ENCODE peak calls at places on chromosomes 12 and 14, in seven cellular contexts. One of them, this sample, is unnamed.

GRCh38 chr12:93497456-93497855 is 30.1 kb downstream of the MRPL42 start:
- DNase-seq in mesenchymal stem cell: no peak
- DNase-seq in neuronal stem cell: no peak
- DNase-seq in mesendoderm: no peak
- DNase-seq in H1: no peak
- DNase-seq in trophoblast cell: no peak
- DNase-seq in IMR-90: no peak
- DNase-seq in this sample: no peak

GRCh38 chr12:82817368-82817767 is 130.7 kb downstream of the TMTC2 start:
- DNase-seq in mesenchymal stem cell: no peak
- DNase-seq in neuronal stem cell: no peak
- DNase-seq in mesendoderm: no peak
- DNase-seq in H1: no peak
- DNase-seq in trophoblast cell: no peak
- DNase-seq in IMR-90: no peak
- DNase-seq in this sample: no peak

GRCh38 chr12:69688496-69689427 is 10.3 kb downstream of the BEST3 start:
- DNase-seq in mesenchymal stem cell: peak; percentile 95
- DNase-seq in neuronal stem cell: no peak
- DNase-seq in mesendoderm: peak; percentile 94
- DNase-seq in H1: peak; percentile 58
- DNase-seq in trophoblast cell: peak; percentile 91
- DNase-seq in IMR-90: peak; percentile 94
- DNase-seq in this sample: peak; percentile 91

GRCh38 chr12:69988601-69989194 is 163.7 kb downstream of the MYRFL start:
- DNase-seq in mesenchymal stem cell: peak; percentile 71
- DNase-seq in neuronal stem cell: no peak
- DNase-seq in mesendoderm: no peak
- DNase-seq in H1: no peak
- DNase-seq in trophoblast cell: peak; percentile 7
- DNase-seq in IMR-90: peak; percentile 65
- DNase-seq in this sample: no peak

GRCh38 chr12:9039397-9039977 is 50.1 kb downstream of the KLRG1 start:
- DNase-seq in mesenchymal stem cell: peak; percentile 64
- DNase-seq in neuronal stem cell: peak; percentile 26
- DNase-seq in mesendoderm: peak; percentile 58
- DNase-seq in H1: no peak
- DNase-seq in trophoblast cell: peak; percentile 89
- DNase-seq in IMR-90: peak; percentile 40
- DNase-seq in this sample: no peak

GRCh38 chr14:51644215-51644969 is 7.3 kb upstream of the FRMD6 start:
- DNase-seq in mesenchymal stem cell: peak; percentile 51
- DNase-seq in neuronal stem cell: no peak
- DNase-seq in mesendoderm: no peak
- DNase-seq in H1: no peak
- DNase-seq in trophoblast cell: no peak
- DNase-seq in IMR-90: peak; percentile 58
- DNase-seq in this sample: no peak

GRCh38 chr12:122023339-122024131 is 1.9 kb downstream of the BCL7A start:
- DNase-seq in mesenchymal stem cell: peak; percentile 75
- DNase-seq in neuronal stem cell: no peak
- DNase-seq in mesendoderm: peak; percentile 35
- DNase-seq in H1: peak; percentile 57
- DNase-seq in trophoblast cell: no peak
- DNase-seq in IMR-90: peak; percentile 70
- DNase-seq in this sample: peak; percentile 68

GRCh38 chr12:55728932-55729591 is at the start of gene CD63:
- DNase-seq in mesenchymal stem cell: peak; percentile 91
- DNase-seq in neuronal stem cell: no peak
- DNase-seq in mesendoderm: peak; percentile 83
- DNase-seq in H1: peak; percentile 85
- DNase-seq in trophoblast cell: peak; percentile 85
- DNase-seq in IMR-90: peak; percentile 88
- DNase-seq in this sample: peak; percentile 84

GRCh38 chr14:69132513-69133181 is 20.3 kb downstream of the DCAF5 start:
- DNase-seq in mesenchymal stem cell: no peak
- DNase-seq in neuronal stem cell: no peak
- DNase-seq in mesendoderm: no peak
- DNase-seq in H1: no peak
- DNase-seq in trophoblast cell: no peak
- DNase-seq in IMR-90: no peak
- DNase-seq in this sample: no peak

GRCh38 chr14:76926521-76927251 is 100.5 kb downstream of the LRRC74A start:
- DNase-seq in mesenchymal stem cell: peak; percentile 74
- DNase-seq in neuronal stem cell: no peak
- DNase-seq in mesendoderm: no peak
- DNase-seq in H1: no peak
- DNase-seq in trophoblast cell: no peak
- DNase-seq in IMR-90: peak; percentile 58
- DNase-seq in this sample: no peak

GRCh38 chr14:95849761-95850160 is 26.9 kb upstream of the TUNAR start:
- DNase-seq in mesenchymal stem cell: no peak
- DNase-seq in neuronal stem cell: no peak
- DNase-seq in mesendoderm: peak; percentile 64
- DNase-seq in H1: no peak
- DNase-seq in trophoblast cell: no peak
- DNase-seq in IMR-90: no peak
- DNase-seq in this sample: no peak

GRCh38 chr12:26748741-26749431 is 84.1 kb downstream of the ITPR2 start:
- DNase-seq in mesenchymal stem cell: peak; percentile 41
- DNase-seq in neuronal stem cell: no peak
- DNase-seq in mesendoderm: peak; percentile 49
- DNase-seq in H1: no peak
- DNase-seq in trophoblast cell: no peak
- DNase-seq in IMR-90: peak; percentile 70
- DNase-seq in this sample: no peak

GRCh38 chr12:22543246-22544037 is 900 bp downstream of the C2CD5 start:
- DNase-seq in mesenchymal stem cell: no peak
- DNase-seq in neuronal stem cell: peak; percentile 27
- DNase-seq in mesendoderm: peak; percentile 38
- DNase-seq in H1: peak; percentile 53
- DNase-seq in trophoblast cell: peak; percentile 35
- DNase-seq in IMR-90: peak; percentile 8
- DNase-seq in this sample: peak; percentile 46

GRCh38 chr12:98137278-98137677 is 378.1 kb upstream of the TMPO start:
- DNase-seq in mesenchymal stem cell: no peak
- DNase-seq in neuronal stem cell: no peak
- DNase-seq in mesendoderm: no peak
- DNase-seq in H1: no peak
- DNase-seq in trophoblast cell: no peak
- DNase-seq in IMR-90: no peak
- DNase-seq in this sample: no peak

GRCh38 chr12:44930972-44931600 is 55.0 kb upstream of the NELL2 start:
- DNase-seq in mesenchymal stem cell: peak; percentile 59
- DNase-seq in neuronal stem cell: peak; percentile 58
- DNase-seq in mesendoderm: peak; percentile 60
- DNase-seq in H1: no peak
- DNase-seq in trophoblast cell: peak; percentile 96
- DNase-seq in IMR-90: peak; percentile 73
- DNase-seq in this sample: no peak

GRCh38 chr12:51907083-51907863 is at the start of gene ACVRL1:
- DNase-seq in mesenchymal stem cell: no peak
- DNase-seq in neuronal stem cell: no peak
- DNase-seq in mesendoderm: no peak
- DNase-seq in H1: no peak
- DNase-seq in trophoblast cell: peak; percentile 49
- DNase-seq in IMR-90: no peak
- DNase-seq in this sample: no peak

GRCh38 chr12:54138219-54138618 is 50.6 kb downstream of the SMUG1 start:
- DNase-seq in mesenchymal stem cell: no peak
- DNase-seq in neuronal stem cell: no peak
- DNase-seq in mesendoderm: no peak
- DNase-seq in H1: no peak
- DNase-seq in trophoblast cell: no peak
- DNase-seq in IMR-90: no peak
- DNase-seq in this sample: no peak

GRCh38 chr12:32126720-32127119 is 20.1 kb downstream of the BICD1 start:
- DNase-seq in mesenchymal stem cell: peak; percentile 72
- DNase-seq in neuronal stem cell: no peak
- DNase-seq in mesendoderm: no peak
- DNase-seq in H1: no peak
- DNase-seq in trophoblast cell: peak; percentile 80
- DNase-seq in IMR-90: peak; percentile 92
- DNase-seq in this sample: no peak

GRCh38 chr12:114689075-114689994 is 5.4 kb upstream of the TBX3 start:
- DNase-seq in mesenchymal stem cell: no peak
- DNase-seq in neuronal stem cell: no peak
- DNase-seq in mesendoderm: no peak
- DNase-seq in H1: no peak
- DNase-seq in trophoblast cell: no peak
- DNase-seq in IMR-90: no peak
- DNase-seq in this sample: no peak

GRCh38 chr12:114686421-114687268 is 2.7 kb upstream of the TBX3 start:
- DNase-seq in mesenchymal stem cell: no peak
- DNase-seq in neuronal stem cell: no peak
- DNase-seq in mesendoderm: peak; percentile 82
- DNase-seq in H1: no peak
- DNase-seq in trophoblast cell: no peak
- DNase-seq in IMR-90: no peak
- DNase-seq in this sample: peak; percentile 52

GRCh38 chr12:114688256-114688845 is 4.4 kb upstream of the TBX3 start:
- DNase-seq in mesenchymal stem cell: no peak
- DNase-seq in neuronal stem cell: no peak
- DNase-seq in mesendoderm: no peak
- DNase-seq in H1: no peak
- DNase-seq in trophoblast cell: no peak
- DNase-seq in IMR-90: no peak
- DNase-seq in this sample: peak; percentile 47

GRCh38 chr12:114687269-114687605 is 3.3 kb upstream of the TBX3 start:
- DNase-seq in mesenchymal stem cell: no peak
- DNase-seq in neuronal stem cell: no peak
- DNase-seq in mesendoderm: no peak
- DNase-seq in H1: peak; percentile 46
- DNase-seq in trophoblast cell: no peak
- DNase-seq in IMR-90: no peak
- DNase-seq in this sample: no peak

GRCh38 chr12:114687802-114688201 is 3.8 kb upstream of the TBX3 start:
- DNase-seq in mesenchymal stem cell: no peak
- DNase-seq in neuronal stem cell: no peak
- DNase-seq in mesendoderm: peak; percentile 68
- DNase-seq in H1: no peak
- DNase-seq in trophoblast cell: no peak
- DNase-seq in IMR-90: no peak
- DNase-seq in this sample: no peak
- H3K9ac ChIP-seq in mesenchymal stem cell: no peak overlapping the region
- H3K9ac ChIP-seq in neuronal stem cell: no peak overlapping the region
- H3K9ac ChIP-seq in mesendoderm: no peak overlapping the region
- H3K9ac ChIP-seq in H1: no peak overlapping the region
- H3K9ac ChIP-seq in trophoblast cell: peak overlapping the region; percentile 10
- H3K9ac ChIP-seq in IMR-90: peak overlapping the region; percentile 41
- H3K9ac ChIP-seq in this sample: no peak overlapping the region

GRCh38 chr12:46948936-46949555 is 123.2 kb upstream of the SLC38A4 start:
- DNase-seq in mesenchymal stem cell: no peak
- DNase-seq in neuronal stem cell: no peak
- DNase-seq in mesendoderm: no peak
- DNase-seq in H1: no peak
- DNase-seq in trophoblast cell: no peak
- DNase-seq in IMR-90: no peak
- DNase-seq in this sample: no peak

GRCh38 chr12:46952880-46953517 is 126.4 kb upstream of the PCED1B start:
- DNase-seq in mesenchymal stem cell: no peak
- DNase-seq in neuronal stem cell: no peak
- DNase-seq in mesendoderm: no peak
- DNase-seq in H1: no peak
- DNase-seq in trophoblast cell: no peak
- DNase-seq in IMR-90: no peak
- DNase-seq in this sample: no peak

GRCh38 chr12:46946137-46946536 is 120.3 kb upstream of the SLC38A4 start:
- DNase-seq in mesenchymal stem cell: peak; percentile 57
- DNase-seq in neuronal stem cell: no peak
- DNase-seq in mesendoderm: no peak
- DNase-seq in H1: no peak
- DNase-seq in trophoblast cell: no peak
- DNase-seq in IMR-90: peak; percentile 95
- DNase-seq in this sample: no peak

GRCh38 chr12:46945591-46945990 is 119.8 kb upstream of the SLC38A4 start:
- DNase-seq in mesenchymal stem cell: no peak
- DNase-seq in neuronal stem cell: no peak
- DNase-seq in mesendoderm: no peak
- DNase-seq in H1: no peak
- DNase-seq in trophoblast cell: no peak
- DNase-seq in IMR-90: no peak
- DNase-seq in this sample: no peak

GRCh38 chr12:46950116-46950515 is 124.3 kb upstream of the SLC38A4 start:
- DNase-seq in mesenchymal stem cell: no peak
- DNase-seq in neuronal stem cell: no peak
- DNase-seq in mesendoderm: no peak
- DNase-seq in H1: no peak
- DNase-seq in trophoblast cell: peak; percentile 95
- DNase-seq in IMR-90: no peak
- DNase-seq in this sample: no peak
- H2BK5ac ChIP-seq in mesenchymal stem cell: no peak overlapping the region
- H2BK5ac ChIP-seq in neuronal stem cell: no peak overlapping the region
- H2BK5ac ChIP-seq in mesendoderm: no peak overlapping the region
- H2BK5ac ChIP-seq in H1: no peak overlapping the region
- H2BK5ac ChIP-seq in trophoblast cell: no peak overlapping the region
- H2BK5ac ChIP-seq in IMR-90: no peak overlapping the region
- H2BK5ac ChIP-seq in this sample: no peak overlapping the region

DNA sequence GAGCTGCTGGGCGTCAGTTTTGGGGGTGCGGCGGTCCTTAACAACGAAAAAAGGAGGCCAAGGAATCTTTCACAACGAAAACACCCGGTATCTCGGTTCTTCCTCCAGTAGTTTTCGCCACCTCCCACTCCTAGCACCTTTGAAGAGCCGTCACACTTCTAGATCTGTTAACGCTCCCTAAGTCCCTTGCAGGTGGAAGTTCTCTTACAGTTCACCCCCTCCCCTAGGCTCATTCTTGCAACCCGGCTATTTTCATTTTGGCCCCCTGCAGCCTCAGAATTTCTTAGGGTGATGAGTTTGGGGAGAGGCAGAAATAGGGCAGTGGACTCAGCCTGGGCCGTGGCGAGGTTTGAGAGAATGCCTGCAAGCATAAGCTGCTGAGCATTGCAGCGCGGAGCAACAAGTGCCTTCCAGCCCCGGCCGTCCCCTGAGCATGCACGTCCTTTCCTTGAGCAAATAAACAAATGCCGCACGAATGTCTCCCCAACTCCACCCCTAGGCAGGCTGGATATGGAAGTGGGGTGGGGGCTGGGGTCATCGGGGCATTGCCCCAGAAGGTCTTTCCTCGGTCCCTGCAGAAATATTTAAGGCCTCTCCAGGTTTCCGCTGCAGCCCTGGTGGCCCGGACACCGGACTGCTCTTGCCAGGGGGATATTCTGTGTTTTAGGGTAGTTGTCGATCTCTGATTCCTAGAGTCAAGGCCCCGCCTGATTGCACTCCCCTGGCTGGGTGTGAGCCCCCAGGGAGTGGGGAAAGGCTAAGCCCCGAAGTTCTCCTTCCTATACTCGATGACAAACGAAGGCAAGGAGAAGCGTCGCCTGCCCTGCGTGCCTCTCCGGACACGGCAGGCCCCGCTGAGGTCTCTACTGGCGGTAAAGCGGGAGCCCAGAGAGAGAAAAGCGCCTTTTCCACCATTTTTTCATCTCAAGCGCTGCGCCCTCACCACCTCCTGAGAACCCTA is 1.6 kb downstream of the RFX4 start:
- DNase-seq in mesenchymal stem cell: peak; percentile 14
- DNase-seq in neuronal stem cell: peak; percentile 49
- DNase-seq in mesendoderm: peak; percentile 68
- DNase-seq in H1: peak; percentile 67
- DNase-seq in trophoblast cell: no peak
- DNase-seq in IMR-90: no peak
- DNase-seq in this sample: peak; percentile 67
- H2BK120ac ChIP-seq in mesenchymal stem cell: no peak overlapping the region
- H2BK120ac ChIP-seq in neuronal stem cell: peak overlapping the region; percentile 7
- H2BK120ac ChIP-seq in mesendoderm: no peak overlapping the region
- H2BK120ac ChIP-seq in H1: no peak overlapping the region
- H2BK120ac ChIP-seq in trophoblast cell: no peak overlapping the region
- H2BK120ac ChIP-seq in IMR-90: no peak overlapping the region
- H2BK120ac ChIP-seq in this sample: no peak overlapping the region

GRCh38 chr12:10614056-10614370 is 604 bp upstream of the MAGOHB start:
- DNase-seq in mesenchymal stem cell: no peak
- DNase-seq in neuronal stem cell: no peak
- DNase-seq in mesendoderm: no peak
- DNase-seq in H1: no peak
- DNase-seq in trophoblast cell: no peak
- DNase-seq in IMR-90: no peak
- DNase-seq in this sample: no peak
- H3K9ac ChIP-seq in mesenchymal stem cell: peak overlapping the region; percentile 98
- H3K9ac ChIP-seq in neuronal stem cell: no peak overlapping the region
- H3K9ac ChIP-seq in mesendoderm: peak overlapping the region; percentile 99
- H3K9ac ChIP-seq in H1: peak overlapping the region; percentile 100
- H3K9ac ChIP-seq in trophoblast cell: no peak overlapping the region
- H3K9ac ChIP-seq in IMR-90: peak overlapping the region; percentile 81
- H3K9ac ChIP-seq in this sample: peak overlapping the region; percentile 94

This sample was measured in H9.